ENCODE peak calls at places on chromosomes 3 and 15, in six cellular contexts. X is H1, T is IMR-90, V is K562, C is HepG2, P is GM12878. U is an unnamed sample.

GRCh38 chr15:98920091-98920880 is 87.3 kb downstream of the PGPEP1L start:
- DNase-seq in X (no peak), T (no peak), V (no peak), C (no peak), P (no peak), U (no peak)

GRCh38 chr3:112605285-112605684 is 35.7 kb downstream of the CCDC80 start:
- DNase-seq in X (no peak), T (peak; percentile 99), V (no peak), C (no peak), P (no peak), U (no peak)

GRCh38 chr3:69081583-69082262 is 1.6 kb upstream of the UBA3 start:
- DNase-seq in X (no peak), T (no peak), V (peak; percentile 40), C (no peak), P (peak; percentile 73), U (no peak)

GRCh38 chr3:157360044-157360443 is 76.6 kb upstream of the PTX3 start:
- DNase-seq in X (no peak), T (peak; percentile 93), V (no peak), C (no peak), P (no peak), U (peak; percentile 26)

GRCh38 chr15:65969865-65970832 is 100.9 kb downstream of the RAB11A start:
- DNase-seq in X (no peak), T (no peak), V (no peak), C (no peak), P (no peak), U (no peak)

GRCh38 chr3:154122096-154122911 is 1.1 kb downstream of the ARHGEF26 start:
- DNase-seq in X (peak; percentile 77), T (no peak), V (no peak), C (no peak), P (no peak), U (no peak)

GRCh38 chr3:123447416-123447748 is 1.5 kb downstream of the ADCY5 start:
- DNase-seq in X (no peak), T (no peak), V (no peak), C (no peak), P (no peak), U (no peak)

GRCh38 chr3:14774431-14774830 is 44.3 kb upstream of the FGD5 start:
- DNase-seq in X (peak; percentile 56), T (no peak), V (no peak), C (no peak), P (no peak), U (no peak)

GRCh38 chr3:98551754-98552153 is 20.0 kb downstream of the GPR15 start:
- DNase-seq in X (no peak), T (no peak), V (peak; percentile 70), C (no peak), P (no peak), U (no peak)

GRCh38 chr15:38069506-38069905 is 135.1 kb downstream of the TMCO5A start:
- DNase-seq in X (no peak), T (peak; percentile 86), V (no peak), C (no peak), P (no peak), U (no peak)

GRCh38 chr3:115975353-115975752 is 352.0 kb downstream of the GAP43 start:
- DNase-seq in X (no peak), T (peak; percentile 91), V (peak; percentile 37), C (peak; percentile 8), P (no peak), U (no peak)

GRCh38 chr3:77460326-77460725 is 420.4 kb downstream of the ROBO2 start:
- DNase-seq in X (no peak), T (peak; percentile 18), V (no peak), C (no peak), P (no peak), U (no peak)

GRCh38 chr3:114484895-114485294 is 191.1 kb downstream of the TIGIT start:
- DNase-seq in X (no peak), T (no peak), V (no peak), C (no peak), P (no peak), U (no peak)

GRCh38 chr15:70248116-70249025 is 150.7 kb upstream of the TLE3 start:
- DNase-seq in X (no peak), T (no peak), V (no peak), C (no peak), P (no peak), U (no peak)

GRCh38 chr3:125188955-125189354 is 23.6 kb downstream of the SLC12A8 start:
- DNase-seq in X (peak; percentile 26), T (no peak), V (no peak), C (no peak), P (no peak), U (no peak)

GRCh38 chr15:60389261-60390077 is 8.3 kb downstream of the ANXA2 start:
- DNase-seq in X (no peak), T (no peak), V (no peak), C (no peak), P (peak; percentile 42), U (no peak)

GRCh38 chr3:4222574-4222973 is 80.6 kb upstream of the SETMAR start:
- DNase-seq in X (no peak), T (no peak), V (peak; percentile 23), C (no peak), P (no peak), U (no peak)

GRCh38 chr3:181316481-181316880 is 326.9 kb upstream of the DNAJC19 start:
- DNase-seq in X (no peak), T (peak; percentile 7), V (peak; percentile 1), C (no peak), P (no peak), U (no peak)

GRCh38 chr3:170502297-170502696 is 83.6 kb downstream of the SLC7A14 start:
- DNase-seq in X (no peak), T (peak; percentile 19), V (no peak), C (no peak), P (no peak), U (no peak)

GRCh38 chr3:101865751-101866509 is 16.6 kb downstream of the NFKBIZ start:
- DNase-seq in X (no peak), T (peak; percentile 57), V (peak; percentile 8), C (no peak), P (no peak), U (peak; percentile 12)

GRCh38 chr3:39000008-39000450 is 51.7 kb downstream of the SCN11A start:
- DNase-seq in X (no peak), T (peak; percentile 79), V (peak; percentile 77), C (peak; percentile 60), P (peak; percentile 35), U (peak; percentile 80)

GRCh38 chr3:195556390-195556789 is 13.3 kb upstream of the PPP1R2 start:
- DNase-seq in X (no peak), T (no peak), V (peak; percentile 77), C (no peak), P (no peak), U (no peak)

GRCh38 chr15:65868546-65869126 is 655 bp upstream of the RAB11A start:
- DNase-seq in X (no peak), T (no peak), V (no peak), C (no peak), P (no peak), U (no peak)

GRCh38 chr3:124565013-124565412 is 165.2 kb upstream of the UMPS start:
- DNase-seq in X (peak; percentile 87), T (peak; percentile 70), V (peak; percentile 77), C (peak; percentile 82), P (no peak), U (peak; percentile 69)

GRCh38 chr15:26866298-26867198 is at the start of gene GABRA5:
- DNase-seq in X (peak; percentile 83), T (peak; percentile 20), V (no peak), C (no peak), P (no peak), U (no peak)

GRCh38 chr3:30904986-30905385 is 10.5 kb upstream of the GADL1 start:
- DNase-seq in X (no peak), T (peak; percentile 20), V (no peak), C (no peak), P (no peak), U (no peak)

GRCh38 chr3:30913176-30913575 is 18.7 kb upstream of the GADL1 start:
- DNase-seq in X (no peak), T (no peak), V (no peak), C (no peak), P (no peak), U (no peak)

GRCh38 chr3:30912304-30912703 is 17.8 kb upstream of the GADL1 start:
- DNase-seq in X (no peak), T (no peak), V (no peak), C (no peak), P (no peak), U (no peak)

DNA sequence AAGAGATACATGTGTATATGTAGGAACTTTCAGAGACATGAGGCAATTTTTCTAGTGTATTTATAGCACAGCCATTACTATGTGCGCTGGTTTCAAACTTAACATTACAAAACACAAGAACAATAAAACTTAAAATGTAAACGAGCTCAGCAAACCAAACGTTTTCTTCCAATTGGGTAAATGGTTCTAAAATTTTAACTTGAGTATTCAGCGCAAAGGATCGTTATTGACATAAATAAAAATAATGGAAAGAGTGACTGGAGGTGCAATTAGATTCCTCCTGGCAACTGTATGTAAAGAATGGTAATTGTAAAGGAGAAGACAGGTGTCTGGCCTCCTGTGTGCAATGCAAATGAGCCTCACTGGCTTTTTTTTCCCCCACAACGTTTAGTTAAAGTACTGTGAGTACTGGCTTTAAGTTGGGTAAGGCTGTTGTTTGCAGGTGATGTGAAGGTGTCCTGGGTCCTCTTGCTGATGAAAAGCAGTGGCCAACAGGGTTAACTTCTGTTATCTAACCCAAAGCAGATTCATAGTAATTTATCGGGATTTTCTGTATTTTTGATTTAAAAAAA is 14.1 kb upstream of the GADL1 start:
- DNase-seq in X (no peak), T (no peak), V (no peak), C (no peak), P (no peak), U (no peak)
- TF ChIP-seq CEBPB in X (no peak), T (no peak), V (no peak), C (no peak), P (no peak), U (no peak)

DNA sequence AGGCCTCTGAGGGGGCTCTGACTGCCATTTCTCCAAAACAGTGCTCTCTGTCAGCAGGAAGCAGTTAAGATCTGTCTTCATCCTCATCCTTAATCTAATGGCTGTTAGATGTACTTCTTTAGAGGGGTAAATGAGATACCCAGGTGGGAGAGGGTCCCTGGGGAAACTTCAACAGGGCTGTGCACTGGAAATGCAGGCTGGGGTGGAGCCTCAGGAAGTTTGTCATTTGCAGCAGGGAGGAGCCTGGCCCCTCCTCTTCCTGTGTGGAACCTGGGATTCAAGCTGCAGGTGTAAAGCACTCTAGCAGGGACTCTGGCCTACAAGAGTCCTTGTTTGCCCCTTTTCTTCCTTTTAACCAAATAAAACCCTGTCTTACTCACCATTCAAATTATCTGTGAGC is 1173.6 kb downstream of the OTOL1 start:
- DNase-seq in X (no peak), T (no peak), V (no peak), C (no peak), P (no peak), U (no peak)
- H2AFZ ChIP-seq in X (no peak overlapping the region), T (no peak overlapping the region), V (no peak overlapping the region), C (no peak overlapping the region), P (no peak overlapping the region), U (no peak overlapping the region)

GRCh38 chr3:134366928-134367352 is 7.3 kb downstream of the AMOTL2 start:
- DNase-seq in X (no peak), T (no peak), V (no peak), C (peak; percentile 32), P (no peak), U (no peak)
- TF ChIP-seq CEBPB in X (no peak), T (no peak), V (no peak), C (no peak), P (no peak), U (no peak)

DNA sequence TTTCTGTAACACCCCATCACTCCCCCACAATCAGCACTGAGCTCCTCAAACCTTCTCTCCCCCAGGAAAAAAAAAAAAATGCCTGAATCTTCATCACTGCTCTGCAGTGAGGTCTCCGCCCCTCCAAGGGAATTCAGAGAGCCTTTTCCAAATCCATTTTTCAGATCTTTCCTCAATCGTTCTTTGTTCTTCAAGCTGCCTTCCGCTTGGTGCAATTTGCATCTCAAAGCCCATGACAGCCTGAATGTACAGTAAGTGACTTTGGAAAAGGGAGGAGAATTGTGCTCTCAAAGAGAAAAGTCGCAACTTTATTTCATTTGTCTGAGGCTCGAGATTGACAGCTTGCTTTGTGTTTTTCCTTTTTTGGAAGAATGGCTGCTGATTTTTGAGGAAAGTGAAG is 75.0 kb downstream of the CORO2B start:
- DNase-seq in X (no peak), T (no peak), V (no peak), C (no peak), P (no peak), U (no peak)
- H2AFZ ChIP-seq in X (no peak overlapping the region), T (no peak overlapping the region), V (no peak overlapping the region), C (no peak overlapping the region), P (no peak overlapping the region), U (no peak overlapping the region)

U was measured in HCT116.